ENCODE peak calls at places on chromosomes 5 and 9, in four cellular contexts. F is CD4-positive, CD25-positive, alpha-beta regulatory T cell; S is endodermal cell; W is adipocyte. M is an unnamed sample.
A peak's percentile ranks its signal among the peaks of the same experiment; 100 is the strongest.

GRCh38 chr9:114287763-114288232 is 35.1 kb upstream of the ORM1 start:
- DNase-seq in F (no peak), S (no peak), W (no peak), M (no peak)

GRCh38 chr5:112491257-112491656 is 72.2 kb upstream of the EPB41L4A start:
- DNase-seq in F (peak; percentile 2), S (peak; percentile 56), W (no peak), M (peak; percentile 12)

GRCh38 chr5:58148366-58148765 is 311.5 kb downstream of the PLK2 start:
- DNase-seq in F (no peak), S (no peak), W (no peak), M (no peak)

GRCh38 chr9:110443146-110443877 is 105.6 kb upstream of the TXNDC8 start:
- DNase-seq in F (no peak), S (no peak), W (peak; percentile 88), M (no peak)

GRCh38 chr5:54756796-54757402 is 228.5 kb downstream of the ESM1 start:
- DNase-seq in F (no peak), S (no peak), W (peak; percentile 55), M (no peak)

GRCh38 chr9:97990259-97990658 is 7.1 kb downstream of the ANP32B start:
- DNase-seq in F (no peak), S (peak; percentile 57), W (peak; percentile 82), M (peak; percentile 31)

GRCh38 chr9:129929467-129930125 is 94.3 kb downstream of the USP20 start:
- DNase-seq in F (no peak), S (no peak), W (no peak), M (no peak)

GRCh38 chr5:40774626-40775025 is 18.9 kb upstream of the TTC33 start:
- DNase-seq in F (no peak), S (no peak), W (no peak), M (no peak)

GRCh38 chr5:38871790-38872551 is 26.2 kb downstream of the OSMR start:
- DNase-seq in F (no peak), S (no peak), W (peak; percentile 95), M (no peak)

GRCh38 chr5:80036621-80037020 is 1.5 kb downstream of the THBS4 start:
- DNase-seq in F (no peak), S (no peak), W (no peak), M (no peak)

GRCh38 chr9:94805585-94805984 is 79.1 kb downstream of the AOPEP start:
- DNase-seq in F (no peak), S (no peak), W (peak; percentile 95), M (no peak)

GRCh38 chr5:65855758-65856157 is 70.6 kb upstream of the ERBIN start:
- DNase-seq in F (no peak), S (no peak), W (peak; percentile 38), M (no peak)

GRCh38 chr5:3059488-3059887 is 308.0 kb upstream of the IRX2 start:
- DNase-seq in F (no peak), S (no peak), W (no peak), M (no peak)

GRCh38 chr5:146073239-146073900 is 32.0 kb downstream of the PLAC8L1 start:
- DNase-seq in F (no peak), S (peak; percentile 87), W (no peak), M (peak; percentile 42)

GRCh38 chr5:138011991-138012390 is 20.9 kb downstream of the FAM13B start:
- DNase-seq in F (no peak), S (no peak), W (no peak), M (no peak)

GRCh38 chr9:132163457-132163875 is 1.6 kb downstream of the NTNG2 start:
- DNase-seq in F (no peak), S (peak; percentile 64), W (peak; percentile 60), M (no peak)

GRCh38 chr5:40236001-40236400 is 443.7 kb upstream of the PTGER4 start:
- DNase-seq in F (no peak), S (no peak), W (peak; percentile 8), M (no peak)

GRCh38 chr9:16459421-16460148 is 410.9 kb downstream of the BNC2 start:
- DNase-seq in F (no peak), S (no peak), W (no peak), M (no peak)

GRCh38 chr5:93572773-93573626 is 8.0 kb downstream of the NR2F1-AS1 start:
- DNase-seq in F (no peak), S (peak; percentile 92), W (no peak), M (peak; percentile 83)
- H3K4me3 ChIP-seq in F (no peak overlapping the region), S (peak overlapping the region; percentile 56), W (peak overlapping the region; percentile 60), M (peak overlapping the region; percentile 13)

DNA sequence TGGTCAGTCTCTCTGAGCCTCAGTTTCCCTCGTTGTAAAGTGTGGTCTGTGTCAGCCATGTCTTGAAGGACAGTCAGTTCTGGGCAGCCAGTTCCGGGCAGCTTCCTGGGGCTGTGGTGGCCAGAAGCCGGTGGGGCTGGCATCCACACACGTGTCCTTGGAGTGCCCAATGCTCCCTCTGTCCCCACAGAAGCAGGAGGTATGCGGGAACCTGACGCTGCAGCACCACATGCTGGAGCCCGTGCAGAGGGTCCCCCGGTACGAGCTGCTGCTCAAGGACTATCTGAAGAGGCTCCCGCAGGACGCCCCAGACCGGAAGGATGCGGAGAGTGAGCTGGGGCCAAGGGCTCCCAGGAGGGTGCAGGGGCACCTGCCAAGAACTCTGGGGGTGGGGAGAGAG is 48.4 kb upstream of the SUSD3 start:
- DNase-seq in F (no peak), S (peak; percentile 40), W (no peak), M (peak; percentile 63)
- H3K36me3 ChIP-seq in F (peaks cover 81% of the 10 kb centered on the region), S (no peaks in the 10 kb centered on the region), W (no peaks in the 10 kb centered on the region), M (no peaks in the 10 kb centered on the region)

GRCh38 chr9:135165756-135166519 is 78.5 kb downstream of the OLFM1 start:
- DNase-seq in F (no peak), S (no peak), W (no peak), M (no peak)

GRCh38 chr9:135165003-135165711 is 77.7 kb downstream of the OLFM1 start:
- DNase-seq in F (no peak), S (no peak), W (no peak), M (peak; percentile 83)

GRCh38 chr9:135167356-135167755 is 79.9 kb downstream of the OLFM1 start:
- DNase-seq in F (no peak), S (no peak), W (no peak), M (no peak)

GRCh38 chr9:135167839-135168378 is 80.4 kb downstream of the OLFM1 start:
- DNase-seq in F (no peak), S (no peak), W (no peak), M (no peak)

DNA sequence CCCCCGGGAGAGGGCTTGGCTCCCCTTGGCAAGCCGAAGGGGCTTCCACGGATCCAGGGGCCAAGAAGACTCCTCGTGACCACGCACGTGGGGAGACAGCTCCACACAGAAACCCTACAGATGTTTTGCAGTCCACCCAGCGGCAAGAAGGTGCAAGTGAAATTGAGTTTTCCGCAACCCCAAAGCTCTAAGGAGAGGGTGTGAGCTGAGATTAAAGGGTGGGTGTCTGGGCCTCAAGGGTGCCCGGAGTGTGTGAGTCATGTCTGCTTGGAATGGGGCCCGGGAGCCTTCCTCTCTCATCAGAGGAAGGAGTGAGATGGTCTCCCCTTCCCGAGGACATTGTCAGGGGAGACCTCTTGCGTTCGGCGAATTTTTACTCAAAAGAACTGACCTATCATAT is 79.1 kb downstream of the OLFM1 start:
- DNase-seq in F (no peak), S (no peak), W (no peak), M (no peak)
- H3K27me3 ChIP-seq in F (no peaks in the 10 kb centered on the region), S (no peaks in the 10 kb centered on the region), W (peaks cover 34% of the 10 kb centered on the region), M (no peaks in the 10 kb centered on the region)

GRCh38 chr9:19229725-19230355 is 653 bp upstream of the DENND4C start:
- DNase-seq in F (peak; percentile 80), S (peak; percentile 92), W (no peak), M (peak; percentile 98)
- H3K4me3 ChIP-seq in F (peak overlapping the region; percentile 11), S (peak overlapping the region; percentile 82), W (peak overlapping the region; percentile 92), M (peak overlapping the region; percentile 95)

DNA sequence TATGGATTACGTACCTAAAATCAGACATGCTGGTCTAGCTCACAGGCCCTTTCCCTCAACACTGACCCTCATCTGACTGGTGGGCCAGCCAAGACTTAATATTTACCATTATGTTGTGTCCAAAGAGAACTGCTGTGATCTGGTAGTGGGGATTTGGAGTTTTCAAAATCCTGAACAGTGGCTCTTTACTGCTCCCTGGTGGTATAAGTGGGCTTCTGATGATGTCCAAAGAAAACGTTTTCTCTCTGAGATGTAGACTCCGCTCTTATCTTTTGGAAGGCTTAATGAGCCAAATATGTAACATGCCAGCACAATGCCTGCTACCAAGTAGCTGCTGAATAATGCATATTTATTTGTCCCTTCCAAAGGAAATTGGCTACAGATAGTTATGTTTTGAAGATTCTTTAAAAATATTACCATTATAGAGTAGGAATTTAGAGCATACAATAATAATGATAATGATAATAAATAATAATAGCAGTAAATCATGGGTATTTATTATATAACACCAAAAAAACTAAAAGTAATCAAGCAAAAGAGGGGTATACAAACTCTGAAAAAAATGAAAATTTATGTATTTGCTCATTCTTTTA is 406.6 kb upstream of the TNC start:
- DNase-seq in F (peak; percentile 44), S (peak; percentile 72), W (peak; percentile 85), M (peak; percentile 7)
- H3K36me3 ChIP-seq in F (no peaks in the 10 kb centered on the region), S (no peaks in the 10 kb centered on the region), W (no peaks in the 10 kb centered on the region), M (peaks cover 39% of the 10 kb centered on the region)

DNA sequence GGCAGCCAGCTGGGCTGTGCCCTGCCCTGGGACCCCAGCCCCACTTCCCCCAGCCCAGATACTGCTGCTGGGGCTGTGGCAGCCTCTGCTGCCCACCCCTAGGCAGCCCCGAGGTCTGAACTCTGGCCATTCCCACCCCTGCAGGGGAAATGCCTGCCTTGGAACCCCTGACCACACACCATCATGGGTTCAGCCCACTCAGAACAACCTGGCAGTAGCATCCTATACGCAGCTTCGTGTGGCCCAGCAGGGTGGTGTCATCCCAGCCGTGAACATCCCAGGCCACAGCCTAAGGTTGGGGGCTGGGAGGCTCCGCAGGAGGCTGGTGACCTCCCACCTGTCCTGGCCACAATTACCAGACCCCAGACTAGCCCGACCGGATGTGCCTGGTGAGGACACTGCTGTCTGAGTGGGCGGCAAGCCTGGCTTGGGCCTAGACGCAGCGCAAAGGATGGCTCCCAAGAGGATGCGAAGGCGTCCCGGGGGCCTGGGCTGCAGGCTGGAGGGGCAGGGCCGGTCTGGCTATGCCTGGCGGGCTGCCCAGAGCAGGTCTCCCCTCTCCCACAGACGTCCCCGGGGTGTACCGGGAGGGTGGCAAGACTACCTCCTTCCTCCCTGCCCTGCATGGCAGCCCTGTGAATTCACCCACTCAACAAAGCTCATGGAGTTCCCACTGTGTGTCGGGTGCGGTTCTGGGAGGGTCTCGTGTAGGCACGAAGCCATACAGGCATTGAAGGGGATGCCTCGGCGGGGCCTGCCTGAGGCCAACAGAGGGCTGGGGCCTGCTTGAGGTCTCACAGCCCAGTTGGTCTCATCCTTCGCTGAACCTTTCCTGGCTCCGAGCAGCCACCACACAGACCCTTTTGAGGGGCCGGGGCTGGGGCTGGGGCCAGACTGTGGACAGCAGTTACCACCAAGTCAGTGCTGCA is 1.5 kb upstream of the SLC34A3 start:
- DNase-seq in F (no peak), S (no peak), W (no peak), M (no peak)
- H3K27me3 ChIP-seq in F (no peaks in the 10 kb centered on the region), S (no peaks in the 10 kb centered on the region), W (peaks cover 24% of the 10 kb centered on the region), M (no peaks in the 10 kb centered on the region)

DNA sequence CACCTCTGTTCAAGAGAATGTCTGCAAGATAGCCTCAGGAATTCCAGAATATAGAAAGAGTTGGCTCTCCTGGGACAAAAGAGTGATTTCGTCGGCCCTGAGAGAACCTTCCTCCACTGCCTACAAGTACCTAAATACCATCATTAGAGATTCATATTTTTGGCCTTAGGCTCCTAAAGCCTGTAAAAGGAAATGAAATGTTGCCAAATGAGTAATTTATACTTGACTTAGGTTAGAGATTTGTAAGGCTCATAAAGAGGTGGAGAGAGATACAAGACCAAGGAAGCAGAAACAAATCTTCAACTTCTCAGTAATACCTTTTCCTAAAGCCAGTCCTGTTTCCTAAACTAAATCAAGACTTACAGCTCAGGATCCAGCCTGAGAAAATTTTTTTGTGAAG is 146.2 kb downstream of the CCDC192 start:
- DNase-seq in F (no peak), S (no peak), W (no peak), M (no peak)
- H3K4me3 ChIP-seq in F (no peak overlapping the region), S (no peak overlapping the region), W (no peak overlapping the region), M (no peak overlapping the region)

GRCh38 chr5:43646997-43647396 is 44.0 kb downstream of the NNT start:
- DNase-seq in F (no peak), S (no peak), W (peak; percentile 68), M (no peak)
- H3K36me3 ChIP-seq in F (peaks cover 71% of the 10 kb centered on the region), S (peaks cover 25% of the 10 kb centered on the region), W (peaks cover 26% of the 10 kb centered on the region), M (no peaks in the 10 kb centered on the region)